ENCODE peak calls at places on chromosomes 4 and X, in six cellular contexts. W is SK-N-SH, R is GM12892, H is H1, T is K562, P is GM12878. B is an unnamed sample.

GRCh38 chr4:76305971-76306881 is at the start of gene STBD1:
- DNase-seq in R (peak), T (peak), P (no peak), H (peak), W (peak), B (peak)

GRCh38 chr4:168694669-168695068 is 197.8 kb downstream of the PALLD start:
- DNase-seq in T (no peak), R (no peak), H (no peak), P (no peak), W (no peak), B (no peak)

GRCh38 chr4:134337584-134337983 is 136.0 kb upstream of the PABPC4L start:
- DNase-seq in P (no peak), R (no peak), T (no peak), H (no peak), W (no peak), B (no peak)

GRCh38 chrX:77572322-77572721 is 125.1 kb downstream of the FGF16 start:
- DNase-seq in T (no peak), P (no peak), W (no peak), H (no peak), R (no peak), B (no peak)

GRCh38 chr4:89489338-89489771 is 181.8 kb upstream of the GPRIN3 start:
- DNase-seq in W (peak), P (no peak), R (no peak), H (no peak), T (no peak), B (no peak)

GRCh38 chrX:19127649-19128168 is 5.4 kb upstream of the ADGRG2 start:
- DNase-seq in W (no peak), P (no peak), H (no peak), T (no peak), R (no peak), B (no peak)

GRCh38 chrX:122777766-122778165 is 406.3 kb upstream of the GRIA3 start:
- DNase-seq in T (no peak), P (no peak), H (no peak), R (no peak), W (no peak), B (no peak)

GRCh38 chr4:182752158-182752910 is 164.9 kb downstream of the DCTD start:
- DNase-seq in W (no peak), T (no peak), P (no peak), R (no peak), H (no peak), B (no peak)

GRCh38 chr4:288891-289290 is 16.4 kb downstream of the ZNF732 start:
- DNase-seq in W (no peak), H (no peak), R (no peak), T (no peak), P (no peak), B (no peak)

GRCh38 chrX:152619897-152620296 is 17.8 kb upstream of the GABRQ start:
- DNase-seq in T (no peak), H (no peak), W (no peak), R (no peak), P (no peak), B (no peak)

GRCh38 chrX:1059576-1060561 is 152.6 kb downstream of the CRLF2 start:
- DNase-seq in T (peak), W (no peak), R (no peak), P (no peak), H (no peak), B (no peak)

GRCh38 chr4:141058739-141059507 is 74.3 kb downstream of the RNF150 start:
- DNase-seq in H (no peak), R (no peak), T (no peak), P (no peak), W (no peak), B (no peak)

GRCh38 chr4:2763511-2763967 is 7.4 kb upstream of the TNIP2 start:
- DNase-seq in R (no peak), P (no peak), W (peak), H (no peak), T (no peak), B (no peak)

GRCh38 chr4:139736257-139736626 is 70.6 kb downstream of the MGST2 start:
- DNase-seq in H (no peak), R (no peak), W (no peak), T (no peak), P (no peak), B (no peak)

GRCh38 chr4:114100288-114101031 is 121.0 kb upstream of the ARSJ start:
- DNase-seq in H (no peak), P (no peak), W (no peak), T (no peak), R (no peak), B (no peak)

GRCh38 chr4:103136671-103137445 is 37.2 kb upstream of the BDH2 start:
- DNase-seq in H (no peak), T (no peak), W (no peak), P (no peak), R (no peak), B (no peak)

GRCh38 chr4:98027827-98028226 is 115.4 kb downstream of the STPG2 start:
- DNase-seq in T (no peak), W (no peak), P (no peak), R (no peak), H (no peak), B (no peak)

GRCh38 chr4:73250642-73251041 is 8.0 kb downstream of the ANKRD17 start:
- DNase-seq in R (no peak), W (no peak), H (no peak), P (no peak), T (no peak), B (no peak)

GRCh38 chr4:82790060-82790660 is 8.4 kb downstream of the SCD5 start:
- DNase-seq in H (no peak), T (no peak), R (no peak), P (no peak), W (no peak), B (no peak)

GRCh38 chr4:163895369-163896005 is 401.0 kb downstream of the TMA16 start:
- DNase-seq in R (no peak), P (no peak), T (no peak), W (no peak), H (no peak), B (no peak)

GRCh38 chrX:53678667-53679066 is 7.9 kb downstream of the HUWE1 start:
- DNase-seq in R (no peak), W (no peak), P (no peak), H (no peak), T (peak), B (no peak)

GRCh38 chr4:42136371-42136770 is 16.1 kb downstream of the BEND4 start:
- DNase-seq in R (no peak), P (no peak), H (no peak), W (no peak), T (no peak), B (no peak)

GRCh38 chr4:153241970-153242847 is 38.0 kb downstream of the TRIM2 start:
- DNase-seq in W (no peak), P (no peak), H (no peak), R (no peak), T (no peak), B (no peak)

GRCh38 chr4:1569461-1570151 is 114.5 kb downstream of the FAM53A start:
- DNase-seq in R (no peak), P (no peak), W (no peak), H (no peak), T (no peak), B (no peak)

GRCh38 chr4:12270546-12270945 is 841.9 kb upstream of the HS3ST1 start:
- DNase-seq in T (no peak), P (no peak), R (no peak), W (no peak), H (no peak), B (no peak)

GRCh38 chrX:69298466-69299140 is 133.3 kb upstream of the PJA1 start:
- DNase-seq in H (no peak), W (no peak), R (no peak), T (no peak), P (no peak), B (no peak)

GRCh38 chr4:88866862-88867550 is 169.4 kb upstream of the NAP1L5 start:
- DNase-seq in H (no peak), T (no peak), P (no peak), W (no peak), R (no peak), B (no peak)

GRCh38 chr4:151575646-151576045 is 166.7 kb downstream of the FHIP1A start:
- DNase-seq in T (no peak), R (no peak), P (no peak), W (no peak), H (no peak), B (no peak)

GRCh38 chrX:21666679-21667078 is 8.5 kb upstream of the KLHL34 start:
- DNase-seq in H (no peak), W (no peak), T (no peak), P (no peak), R (no peak), B (no peak)

GRCh38 chrX:48937065-48937907 is 18.5 kb upstream of the PIM2 start:
- DNase-seq in T (peak), R (peak), W (no peak), P (peak), H (no peak), B (no peak)

GRCh38 chr4:7768736-7769135 is 170.9 kb downstream of the AFAP1 start:
- DNase-seq in P (no peak), H (no peak), W (no peak), R (no peak), T (no peak), B (no peak)

GRCh38 chr4:101670370-101670769 is 120.2 kb upstream of the BANK1 start:
- DNase-seq in P (no peak), T (no peak), R (no peak), H (no peak), W (no peak), B (no peak)

GRCh38 chr4:101669832-101670188 is 120.7 kb upstream of the BANK1 start:
- DNase-seq in R (no peak), H (no peak), P (no peak), W (no peak), T (no peak), B (no peak)

GRCh38 chr4:101667348-101667747 is 123.2 kb upstream of the BANK1 start:
- DNase-seq in P (no peak), W (no peak), H (no peak), T (no peak), R (no peak), B (no peak)

GRCh38 chr4:101670897-101671296 is 119.6 kb upstream of the BANK1 start:
- DNase-seq in W (no peak), R (no peak), H (no peak), P (no peak), T (no peak), B (no peak)

GRCh38 chr4:101669138-101669831 is 121.2 kb upstream of the BANK1 start:
- DNase-seq in R (no peak), P (no peak), T (no peak), W (no peak), H (no peak), B (no peak)
- TF ChIP-seq POLR2AphosphoS5 in R (no peak), P (no peak), T (no peak), W (no peak), H (no peak), B (no peak)

GRCh38 chr4:96063639-96064038 is 223.7 kb downstream of the PDHA2 start:
- DNase-seq in R (no peak), P (no peak), W (no peak), H (no peak), T (no peak), B (no peak)
- TF ChIP-seq TAF1 in R (no peak), P (no peak), W (no peak), H (no peak), T (no peak), B (no peak)

GRCh38 chrX:51496501-51497291 is at the start of gene NUDT11:
- DNase-seq in P (no peak), T (peak), W (peak), H (no peak), R (no peak), B (no peak)
- TF ChIP-seq POLR2AphosphoS5 in P (no peak), T (no peak), W (no peak), H (peak), R (no peak), B (no peak)

GRCh38 chr4:100588076-100588475 is 70.3 kb upstream of the EMCN start:
- DNase-seq in T (no peak), H (no peak), R (no peak), W (no peak), P (no peak), B (no peak)

GRCh38 chr4:100590308-100590707 is 72.5 kb upstream of the EMCN start:
- DNase-seq in T (no peak), P (no peak), H (no peak), R (no peak), W (no peak), B (no peak)

GRCh38 chr4:100593933-100594332 is 76.1 kb upstream of the EMCN start:
- DNase-seq in T (no peak), W (no peak), H (no peak), R (no peak), P (no peak), B (no peak)

GRCh38 chr4:100591156-100591876 is 73.5 kb upstream of the EMCN start:
- DNase-seq in T (no peak), W (no peak), H (no peak), R (no peak), P (no peak), B (no peak)
- TF ChIP-seq TAF1 in T (no peak), W (no peak), H (no peak), R (no peak), P (no peak), B (no peak)

GRCh38 chr4:24210332-24210902 is 320.6 kb upstream of the PPARGC1A start:
- DNase-seq in W (no peak), T (no peak), P (no peak), R (no peak), H (no peak), B (no peak)
- TF ChIP-seq POLR2AphosphoS5 in W (no peak), T (no peak), P (no peak), R (no peak), H (no peak), B (no peak)

GRCh38 chrX:71603618-71604017 is 14.7 kb downstream of the CXCR3 start:
- DNase-seq in P (no peak), H (no peak), W (no peak), T (no peak), R (no peak), B (no peak)
- TF ChIP-seq TAF1 in P (no peak), H (no peak), W (no peak), T (no peak), R (no peak), B (no peak)

DNA sequence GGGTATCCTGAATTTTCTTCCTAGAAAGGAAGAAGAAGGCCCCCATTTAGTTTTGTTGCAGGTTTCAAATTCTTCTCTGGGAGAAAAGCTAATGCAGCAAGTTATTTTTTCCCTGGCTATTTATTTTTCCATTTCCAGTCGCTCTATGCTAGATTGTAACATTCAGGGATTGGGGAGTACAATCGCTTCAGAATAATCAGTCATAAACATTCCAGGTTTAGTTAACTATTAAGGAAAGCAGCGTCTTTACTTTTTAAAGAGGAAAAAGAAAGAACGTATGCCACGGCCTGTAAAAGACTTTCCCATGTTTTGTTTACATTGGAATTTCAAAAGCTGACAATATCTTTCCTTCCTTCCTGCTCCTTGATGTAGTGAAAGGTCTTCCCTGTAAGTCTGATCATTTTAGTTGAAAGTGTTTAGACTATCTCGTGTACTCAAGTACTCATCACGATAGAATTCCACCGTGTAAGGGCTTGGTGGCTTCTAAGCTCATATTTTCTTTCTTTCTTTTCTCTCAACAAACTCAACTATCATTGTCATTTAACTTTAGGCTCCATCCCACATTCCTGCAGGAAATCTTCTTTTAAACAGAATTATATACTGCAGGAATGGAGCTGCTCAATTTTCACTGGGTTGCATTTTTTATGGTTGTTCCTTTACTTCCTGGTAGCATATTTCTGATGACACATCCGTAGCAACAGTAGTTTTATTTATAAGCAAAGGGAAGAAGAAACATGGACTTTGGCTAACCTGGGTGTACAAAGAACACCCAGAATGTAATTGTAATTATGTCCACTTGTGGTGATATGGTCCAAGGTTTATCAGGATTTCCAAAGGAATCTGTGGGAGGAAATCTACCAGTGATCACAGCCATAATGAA is 213.1 kb upstream of the FAT1 start:
- DNase-seq in H (no peak), W (no peak), T (no peak), R (no peak), P (no peak), B (no peak)
- TF ChIP-seq POLR2AphosphoS5 in H (no peak), W (no peak), T (no peak), R (no peak), P (no peak), B (no peak)

GRCh38 chr4:121050251-121050650 is 22.1 kb downstream of the NDNF start:
- DNase-seq in W (no peak), T (no peak), P (no peak), H (no peak), R (no peak), B (no peak)
- TF ChIP-seq TAF1 in W (no peak), T (no peak), P (no peak), H (no peak), R (no peak), B (no peak)

GRCh38 chrX:118634336-118634735 is 93.1 kb upstream of the IL13RA1 start:
- DNase-seq in R (no peak), T (no peak), W (no peak), P (no peak), H (no peak), B (no peak)

GRCh38 chrX:118632862-118633261 is 94.5 kb upstream of the IL13RA1 start:
- DNase-seq in R (no peak), H (no peak), P (no peak), W (no peak), T (no peak), B (peak)

GRCh38 chrX:118630843-118631242 is 96.6 kb upstream of the IL13RA1 start:
- DNase-seq in W (no peak), T (no peak), R (no peak), P (no peak), H (no peak), B (no peak)

GRCh38 chrX:118633530-118633929 is 93.9 kb upstream of the IL13RA1 start:
- DNase-seq in T (no peak), H (no peak), P (no peak), R (no peak), W (no peak), B (no peak)

GRCh38 chrX:118631586-118631985 is 95.8 kb upstream of the IL13RA1 start:
- DNase-seq in W (no peak), H (no peak), P (no peak), R (no peak), T (no peak), B (no peak)
- TF ChIP-seq POLR2AphosphoS5 in W (no peak), H (no peak), P (no peak), R (no peak), T (no peak), B (no peak)

GRCh38 chrX:140440891-140441290 is 64.0 kb downstream of the SOX3 start:
- DNase-seq in T (no peak), W (no peak), H (no peak), R (no peak), P (no peak), B (no peak)
- TF ChIP-seq TAF1 in T (no peak), W (no peak), H (no peak), R (no peak), P (no peak), B (no peak)

B was measured in GM12891.